ENCODE peak calls at places on chromosomes 6 and 20, in nine cellular contexts. F, H, A, P, N, K, W, R and S are unnamed samples.

GRCh38 chr6:119446623-119447008 is 97.1 kb upstream of the MAN1A1 start:
- DNase-seq in F (no peak), H (peak; percentile 70), A (no peak), P (no peak), N (peak; percentile 94), K (no peak), W (no peak), R (peak; percentile 49), S (no peak)

GRCh38 chr6:16471898-16472297 is 233.5 kb downstream of the GMPR start:
- DNase-seq in F (no peak), H (no peak), A (no peak), P (no peak), N (no peak), K (no peak), W (no peak), R (no peak), S (no peak)

GRCh38 chr20:21137078-21137477 is 11.2 kb downstream of the KIZ start:
- DNase-seq in F (no peak), H (no peak), A (no peak), P (no peak), N (no peak), K (no peak), W (no peak), R (no peak), S (no peak)

GRCh38 chr20:14219801-14220461 is 117.5 kb downstream of the FLRT3 start:
- DNase-seq in F (no peak), H (no peak), A (no peak), P (peak; percentile 37), N (no peak), K (no peak), W (no peak), R (no peak), S (no peak)

GRCh38 chr6:144756469-144756868 is 471.3 kb downstream of the UTRN start:
- DNase-seq in F (no peak), H (no peak), A (no peak), P (no peak), N (no peak), K (peak; percentile 26), W (no peak), R (no peak), S (no peak)

GRCh38 chr6:684831-685636 is 7.9 kb downstream of the EXOC2 start:
- DNase-seq in F (no peak), H (peak; percentile 76), A (no peak), P (no peak), N (no peak), K (peak; percentile 40), W (no peak), R (no peak), S (no peak)

GRCh38 chr6:3281669-3282460 is 23.1 kb downstream of the PSMG4 start:
- DNase-seq in F (no peak), H (peak; percentile 42), A (no peak), P (peak; percentile 46), N (no peak), K (peak; percentile 94), W (no peak), R (no peak), S (no peak)

GRCh38 chr20:19392344-19393140 is 180.1 kb downstream of the SLC24A3 start:
- DNase-seq in F (no peak), H (no peak), A (no peak), P (no peak), N (no peak), K (no peak), W (no peak), R (no peak), S (no peak)

GRCh38 chr6:103210686-103211085 is 1649.0 kb downstream of the HACE1 start:
- DNase-seq in F (no peak), H (no peak), A (no peak), P (no peak), N (no peak), K (no peak), W (no peak), R (no peak), S (no peak)

GRCh38 chr20:62427172-62428007 is at the start of gene RBBP8NL:
- DNase-seq in F (no peak), H (no peak), A (no peak), P (peak; percentile 91), N (peak; percentile 99), K (no peak), W (no peak), R (peak; percentile 93), S (no peak)

GRCh38 chr20:53734006-53734688 is 140.5 kb upstream of the ZNF217 start:
- DNase-seq in F (no peak), H (no peak), A (no peak), P (no peak), N (no peak), K (no peak), W (no peak), R (no peak), S (no peak)

GRCh38 chr6:111871207-111871606 is 2.0 kb downstream of the FYN start:
- DNase-seq in F (no peak), H (no peak), A (no peak), P (no peak), N (no peak), K (peak; percentile 45), W (no peak), R (no peak), S (peak; percentile 25)

DNA sequence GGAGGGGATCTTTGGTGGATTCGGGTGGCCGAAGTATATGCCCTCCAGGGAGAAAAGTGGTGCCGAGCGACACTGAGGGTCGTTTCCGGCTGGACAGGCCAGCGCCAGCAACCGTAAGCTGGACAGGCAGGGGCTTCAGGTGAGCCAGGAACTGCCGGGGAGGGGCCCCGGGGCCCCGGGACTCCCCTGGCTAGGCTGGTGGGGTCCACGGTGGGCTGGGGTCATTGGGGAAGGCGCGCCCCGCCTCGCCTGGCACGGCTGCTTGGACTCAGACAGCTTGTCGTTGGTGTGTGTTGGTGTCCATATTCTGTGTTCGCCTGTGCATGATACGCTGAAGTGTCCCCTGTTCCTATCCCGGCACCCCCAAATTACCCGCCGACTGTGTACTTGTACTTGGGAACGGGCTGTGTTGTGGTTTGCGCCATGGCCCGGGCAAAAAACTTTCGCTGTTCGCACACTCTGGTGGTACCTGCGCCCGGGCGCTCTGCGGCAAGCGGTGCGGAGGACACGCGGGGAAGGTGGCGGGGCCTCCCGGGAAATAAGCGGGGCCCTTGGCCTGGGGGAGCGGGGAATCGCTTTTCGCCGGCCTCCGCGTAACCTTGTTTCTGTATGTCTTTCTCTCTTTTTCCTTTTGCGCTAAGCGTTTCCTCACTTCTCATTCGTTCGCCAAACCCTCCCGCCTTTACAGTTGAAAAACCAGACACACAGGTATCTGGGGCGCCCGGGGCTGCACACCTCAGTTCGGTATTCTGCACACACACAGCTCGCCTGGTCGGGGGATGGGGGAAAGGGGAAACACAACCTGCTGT is 3.2 kb downstream of the GNAS start:
- DNase-seq in F (no peak), H (no peak), A (no peak), P (no peak), N (peak; percentile 87), K (no peak), W (no peak), R (no peak), S (no peak)
- H3K27me3 ChIP-seq in F (peaks cover 83% of the 10 kb centered on the region), H (peaks cover 66% of the 10 kb centered on the region), A (peaks cover 11% of the 10 kb centered on the region), P (peaks cover 81% of the 10 kb centered on the region), N (peaks cover 25% of the 10 kb centered on the region), K (peaks cover 55% of the 10 kb centered on the region), W (peaks cover 60% of the 10 kb centered on the region), R (no peaks in the 10 kb centered on the region), S (peaks cover 15% of the 10 kb centered on the region)

GRCh38 chr6:30283761-30284160 is 43.0 kb upstream of the TRIM39 start:
- DNase-seq in F (no peak), H (no peak), A (no peak), P (no peak), N (no peak), K (no peak), W (no peak), R (no peak), S (no peak)

GRCh38 chr6:30282522-30282921 is 44.2 kb upstream of the TRIM39 start:
- DNase-seq in F (no peak), H (no peak), A (no peak), P (no peak), N (no peak), K (no peak), W (no peak), R (no peak), S (no peak)

GRCh38 chr6:30287139-30287538 is 39.6 kb upstream of the TRIM39 start:
- DNase-seq in F (no peak), H (no peak), A (no peak), P (no peak), N (no peak), K (no peak), W (no peak), R (no peak), S (no peak)
- H3K4me3 ChIP-seq in F (no peak overlapping the region), H (peak overlapping the region; percentile 10), A (no peak overlapping the region), P (no peak overlapping the region), N (no peak overlapping the region), K (no peak overlapping the region), W (no peak overlapping the region), R (no peak overlapping the region), S (no peak overlapping the region)

DNA sequence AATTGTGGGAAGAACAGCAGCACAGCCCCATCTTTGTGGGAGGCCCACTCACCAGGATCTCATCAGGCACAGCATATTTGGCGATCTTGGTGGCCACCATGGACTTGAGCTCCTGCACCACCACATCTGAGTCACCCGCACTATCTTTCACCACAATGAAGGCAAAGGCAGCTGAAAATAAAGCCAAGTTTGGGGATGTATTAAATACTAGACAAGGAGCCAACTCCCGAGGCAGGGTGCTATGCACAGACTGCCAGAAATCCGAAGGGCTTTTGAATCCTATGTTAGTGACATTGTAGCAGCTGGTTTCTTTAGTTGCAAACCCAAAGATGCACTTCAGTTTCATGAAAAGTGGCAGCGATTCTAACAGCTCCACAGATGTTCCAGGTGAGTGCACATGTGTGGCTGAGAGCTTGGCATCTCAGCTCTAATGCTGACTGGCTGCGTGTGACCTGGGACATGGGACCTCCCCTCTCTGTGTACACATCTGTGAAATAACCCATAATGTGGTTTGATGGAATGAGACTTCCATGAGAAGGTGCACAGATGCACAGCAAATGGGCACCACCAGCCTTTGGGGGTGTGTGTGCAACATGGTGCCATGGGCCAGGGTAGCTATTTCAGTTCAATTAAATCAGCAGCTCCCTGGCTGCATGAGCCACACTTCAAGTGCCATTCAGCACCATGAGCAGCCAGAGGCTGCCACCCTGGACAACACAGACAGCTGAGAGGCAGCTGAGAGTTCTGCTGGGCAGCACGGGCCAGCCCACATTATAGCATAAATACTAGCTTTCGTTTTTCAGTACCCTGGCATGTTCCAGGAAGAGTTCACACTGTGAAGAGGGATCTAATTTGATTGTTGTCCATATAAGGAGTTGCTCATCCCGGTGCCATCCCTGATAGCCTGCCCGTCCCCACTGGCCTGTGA is 16.9 kb upstream of the APMAP start:
- DNase-seq in F (no peak), H (no peak), A (no peak), P (peak; percentile 23), N (no peak), K (no peak), W (no peak), R (no peak), S (no peak)
- H3K27me3 ChIP-seq in F (no peaks in the 10 kb centered on the region), H (no peaks in the 10 kb centered on the region), A (no peaks in the 10 kb centered on the region), P (no peaks in the 10 kb centered on the region), N (no peaks in the 10 kb centered on the region), K (no peaks in the 10 kb centered on the region), W (no peaks in the 10 kb centered on the region), R (no peaks in the 10 kb centered on the region), S (no peaks in the 10 kb centered on the region)

DNA sequence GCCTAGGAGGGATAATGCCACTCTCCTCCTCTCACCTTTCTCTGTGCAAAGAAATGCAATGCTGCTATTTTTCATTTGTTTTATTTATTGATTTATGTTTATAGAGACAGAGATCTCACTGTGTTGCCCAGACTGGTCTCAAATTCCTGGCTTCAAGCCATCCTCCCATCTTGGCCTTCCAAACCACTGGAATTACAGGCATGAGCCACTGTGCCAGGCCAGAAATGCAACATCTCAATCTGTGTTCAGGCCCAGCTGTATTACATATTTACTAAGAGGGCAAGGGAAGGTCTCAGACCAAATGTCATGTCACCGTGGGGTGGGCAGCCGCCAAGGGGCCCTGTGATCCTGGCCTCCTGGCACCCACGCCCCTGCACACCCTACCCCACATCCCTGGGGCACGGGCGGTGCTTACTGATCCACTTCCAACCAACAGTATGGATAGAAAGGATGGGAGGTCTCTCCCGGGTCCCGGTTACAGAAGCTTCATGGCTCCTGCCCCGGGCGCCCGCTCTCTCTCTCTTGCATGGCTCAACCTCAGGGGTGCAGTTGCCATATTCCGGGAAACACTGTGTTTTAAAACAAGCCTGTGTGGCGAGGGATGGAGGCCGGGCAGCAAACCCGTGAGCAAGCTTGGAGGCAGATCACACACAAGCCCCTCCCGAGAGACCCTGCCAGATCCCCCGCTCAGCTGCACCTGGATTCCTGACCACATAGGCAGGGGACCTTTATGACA is 111.8 kb downstream of the AGPAT4 start:
- DNase-seq in F (no peak), H (peak; percentile 17), A (no peak), P (no peak), N (no peak), K (no peak), W (no peak), R (no peak), S (no peak)
- H3K4me3 ChIP-seq in F (no peak overlapping the region), H (no peak overlapping the region), A (no peak overlapping the region), P (no peak overlapping the region), N (no peak overlapping the region), K (no peak overlapping the region), W (no peak overlapping the region), R (no peak overlapping the region), S (no peak overlapping the region)